ENCODE peak calls at places on chromosome 16, in four cellular contexts. Z, Q, M and G are unnamed samples.

GRCh38 chr16:20850981-20851380 is 44.7 kb downstream of the REXO5 start:
- DNase-seq in M (no peak), Z (no peak), Q (no peak), G (no peak)

GRCh38 chr16:82024883-82025282 is 10.2 kb upstream of the HSD17B2 start:
- DNase-seq in M (no peak), Q (no peak), Z (no peak), G (no peak)

GRCh38 chr16:66972983-66973382 is 11.9 kb downstream of the CES3 start:
- DNase-seq in Q (no peak), M (no peak), Z (no peak), G (no peak)

GRCh38 chr16:18050234-18050633 is 286.3 kb downstream of the NPIPA8 start:
- DNase-seq in Z (no peak), Q (no peak), M (no peak), G (no peak)

GRCh38 chr16:15874745-15875314 is 13.6 kb downstream of the CEP20 start:
- DNase-seq in Q (peak; percentile 87), Z (no peak), M (peak; percentile 80), G (peak; percentile 70)

GRCh38 chr16:49876716-49877129 is 20.8 kb upstream of the ZNF423 start:
- DNase-seq in Q (peak; percentile 40), Z (no peak), M (peak; percentile 69), G (peak; percentile 34)

GRCh38 chr16:86118467-86119307 is 219.7 kb downstream of the IRF8 start:
- DNase-seq in Q (no peak), M (no peak), Z (no peak), G (no peak)

GRCh38 chr16:87657621-87658192 is 55.4 kb downstream of the JPH3 start:
- DNase-seq in M (peak; percentile 49), Q (peak; percentile 59), Z (no peak), G (no peak)

GRCh38 chr16:84369938-84370627 is 1.7 kb downstream of the ATP2C2 start:
- DNase-seq in M (no peak), Z (no peak), Q (no peak), G (no peak)

GRCh38 chr16:16099320-16099719 is 124.0 kb downstream of the ABCC6 start:
- DNase-seq in M (no peak), Z (no peak), Q (no peak), G (no peak)

GRCh38 chr16:19639986-19640421 is 78.0 kb downstream of the KNOP1 start:
- DNase-seq in M (peak; percentile 72), Z (no peak), Q (no peak), G (peak; percentile 31)

GRCh38 chr16:66845791-66846221 is 1.6 kb downstream of the CA7 start:
- DNase-seq in Q (no peak), M (no peak), Z (no peak), G (no peak)

GRCh38 chr16:62190426-62190825 is 154.2 kb upstream of the CDH8 start:
- DNase-seq in Z (no peak), M (peak; percentile 18), Q (peak; percentile 14), G (no peak)

GRCh38 chr16:67101683-67102082 is 8.1 kb upstream of the PHAF1 start:
- DNase-seq in M (no peak), Q (no peak), Z (no peak), G (no peak)

GRCh38 chr16:67726106-67727034 is 7.3 kb upstream of the GFOD2 start:
- DNase-seq in Q (no peak), M (no peak), Z (no peak), G (no peak)

DNA sequence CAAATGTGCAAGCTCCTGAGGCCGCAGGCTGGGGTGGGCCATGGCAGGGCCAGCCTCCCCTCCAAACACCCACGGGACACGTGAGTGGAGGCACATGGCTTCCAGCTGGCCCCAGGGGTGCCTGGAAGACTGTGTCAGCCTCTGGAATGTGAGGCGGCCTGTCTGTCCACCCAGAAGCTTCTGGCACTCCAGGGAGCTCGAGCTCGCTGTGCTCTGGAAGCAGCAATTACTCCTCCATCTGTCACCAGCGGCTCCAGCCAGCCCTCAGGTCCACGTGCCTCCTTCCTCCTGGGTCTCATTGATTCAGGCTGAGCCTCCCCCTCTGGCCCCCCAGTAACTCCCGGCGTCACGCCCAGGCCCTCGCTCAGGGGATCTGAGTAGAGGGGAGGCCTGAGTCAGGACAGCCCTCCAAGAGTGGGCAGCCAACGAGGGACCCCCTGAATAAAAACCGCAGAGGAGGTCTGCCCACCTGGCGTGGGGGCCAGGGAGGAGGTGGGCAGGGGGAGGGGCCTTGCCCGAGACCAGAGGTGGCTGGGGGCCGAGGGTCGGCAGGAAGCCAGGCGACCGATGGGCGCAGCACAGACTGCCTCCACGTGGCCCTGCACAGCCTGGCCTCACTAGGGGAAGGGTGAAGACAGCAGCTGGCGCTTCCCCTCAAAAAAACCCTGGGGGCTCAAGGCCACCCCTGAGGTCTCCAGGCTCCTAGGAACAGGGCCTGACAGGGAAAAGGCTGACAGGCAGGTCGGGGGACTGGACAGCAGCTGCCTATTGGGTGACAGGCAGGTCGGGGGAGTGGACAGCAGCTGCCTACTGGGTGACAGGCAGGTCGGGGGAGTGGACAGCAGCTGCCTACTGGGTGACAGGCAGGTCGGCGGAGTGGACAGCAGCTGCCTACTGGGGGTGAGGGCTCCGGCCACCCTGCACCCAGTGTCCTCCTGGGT is 11.9 kb downstream of the PIEZO1 start:
- DNase-seq in Q (no peak), M (peak; percentile 78), Z (no peak), G (peak; percentile 52)
- TF ChIP-seq POLR2A in Q (no peak), M (no peak), Z (no peak), G (no peak)

GRCh38 chr16:57620316-57621231 is 7.9 kb upstream of the ADGRG1 start:
- DNase-seq in M (no peak), Q (no peak), Z (no peak), G (no peak)
- TF ChIP-seq POLR2A in M (no peak), Q (no peak), Z (no peak), G (no peak)

DNA sequence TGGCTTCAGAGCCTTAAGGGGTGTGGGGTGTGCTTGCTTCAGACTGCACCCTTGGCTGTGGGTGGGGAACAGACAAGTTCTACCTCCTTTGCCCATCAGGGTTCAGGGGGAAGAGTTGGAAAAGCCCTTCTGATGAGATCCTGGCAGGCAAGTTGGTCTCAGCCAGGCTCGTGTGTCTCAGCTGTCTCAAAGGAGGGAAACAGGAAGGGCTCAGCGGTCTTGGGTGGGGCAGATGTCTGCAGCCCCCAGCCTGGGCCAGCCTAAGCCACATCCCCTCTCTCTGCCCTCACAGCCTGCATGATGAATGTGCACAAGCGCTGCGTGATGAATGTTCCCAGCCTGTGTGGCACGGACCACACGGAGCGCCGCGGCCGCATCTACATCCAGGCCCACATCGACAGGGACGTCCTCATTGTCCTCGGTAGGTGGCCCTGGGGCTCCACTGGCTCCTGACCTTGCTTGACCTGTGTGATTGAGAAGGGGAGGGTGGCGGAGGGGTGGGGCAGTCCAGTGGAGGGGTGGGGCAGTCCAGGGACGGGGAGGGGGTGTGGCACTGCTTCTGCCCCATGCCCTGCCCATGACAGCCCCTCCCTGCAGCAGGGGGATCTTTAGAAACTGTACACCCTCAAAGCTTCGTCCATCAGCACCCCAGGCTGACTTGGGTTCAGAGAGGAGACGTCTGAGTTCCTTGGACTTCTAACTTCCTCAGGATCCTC is 199.5 kb downstream of the PRKCB start:
- DNase-seq in Z (no peak), M (no peak), Q (no peak), G (peak; percentile 9)
- TF ChIP-seq POLR2A in Z (no peak), M (no peak), Q (no peak), G (no peak)

GRCh38 chr16:70428178-70428998 is 10.5 kb downstream of the ST3GAL2 start:
- DNase-seq in M (peak; percentile 97), Q (peak; percentile 96), Z (peak; percentile 96), G (peak; percentile 97)

GRCh38 chr16:70429888-70430666 is 8.8 kb downstream of the ST3GAL2 start:
- DNase-seq in M (no peak), Q (no peak), Z (no peak), G (no peak)

GRCh38 chr16:70432800-70433455 is 6.0 kb downstream of the ST3GAL2 start:
- DNase-seq in Z (no peak), M (no peak), Q (no peak), G (peak; percentile 78)

GRCh38 chr16:70432304-70432799 is 6.5 kb downstream of the ST3GAL2 start:
- DNase-seq in Q (no peak), Z (no peak), M (no peak), G (no peak)

DNA sequence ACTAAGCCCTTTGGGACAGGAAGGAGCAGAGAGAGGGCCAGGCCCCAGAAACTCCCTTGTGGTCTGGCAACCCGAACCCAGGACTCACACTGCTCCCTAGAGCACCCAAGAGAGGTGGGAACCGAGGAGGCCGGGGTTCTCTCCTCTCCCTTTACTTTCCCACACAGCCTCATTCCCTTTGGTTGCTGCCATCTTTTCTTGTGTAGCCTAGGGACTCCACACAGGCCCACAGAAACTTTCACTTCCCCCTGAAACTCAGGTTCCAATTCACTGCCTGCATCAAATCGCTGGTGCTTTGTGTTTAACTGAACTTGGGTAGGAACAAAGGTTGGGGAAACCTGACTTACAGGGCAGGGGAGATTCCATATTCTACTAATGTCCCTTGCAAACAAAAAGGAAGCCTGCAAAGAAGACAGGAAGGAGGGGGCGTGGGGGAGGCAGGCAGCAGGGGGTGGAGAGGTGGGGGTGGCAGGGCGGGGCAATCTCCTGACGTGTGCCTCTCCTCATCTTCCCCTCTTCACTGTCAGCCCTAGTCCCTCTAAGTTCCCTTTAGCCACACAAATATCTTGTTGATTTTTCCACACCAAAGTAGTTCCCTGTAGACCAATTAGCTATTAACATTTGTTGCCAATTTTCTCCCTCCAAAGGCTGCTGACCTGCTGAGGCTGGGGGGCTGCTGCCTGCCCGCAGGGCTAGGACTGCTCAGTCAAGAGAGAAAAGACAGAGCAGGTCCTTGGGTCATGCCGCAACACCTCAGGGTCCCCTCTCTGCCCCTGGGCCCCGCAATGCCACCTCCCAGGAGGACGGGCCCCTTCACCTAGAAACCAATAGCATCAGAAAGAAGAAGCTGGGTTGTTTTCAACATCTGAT is 8.0 kb downstream of the ST3GAL2 start:
- DNase-seq in Z (no peak), M (no peak), Q (no peak), G (peak; percentile 70)
- TF ChIP-seq POLR2A in Z (no peak), M (no peak), Q (no peak), G (no peak)

GRCh38 chr16:4664538-4665418 is 28.6 kb upstream of the NUDT16L1 start:
- DNase-seq in Q (peak; percentile 22), M (peak; percentile 63), Z (no peak), G (no peak)
- TF ChIP-seq POLR2A in Q (no peak), M (no peak), Z (no peak), G (no peak)

DNA sequence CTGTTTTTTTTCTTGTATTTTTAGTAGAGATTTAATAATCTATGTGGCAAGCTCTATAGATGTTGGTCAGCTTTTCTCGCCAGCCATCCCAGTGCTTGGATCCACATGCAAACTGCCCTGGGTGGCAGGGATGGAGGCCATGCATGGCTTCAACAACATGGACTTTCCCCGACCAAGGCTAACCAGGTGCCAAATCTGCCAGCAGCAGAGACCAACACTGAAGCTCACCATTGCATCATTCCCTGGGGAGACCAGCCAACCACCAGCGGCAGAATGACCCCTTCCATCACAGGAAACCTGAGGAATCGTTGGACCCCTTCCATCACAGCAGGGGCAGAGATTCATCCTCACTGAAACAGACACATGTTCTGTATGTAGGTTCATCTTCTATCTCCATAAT is 27.7 kb upstream of the ERCC4 start:
- DNase-seq in M (no peak), Z (peak; percentile 77), Q (no peak), G (no peak)
- TF ChIP-seq POLR2A in M (no peak), Z (no peak), Q (no peak), G (no peak)